ENCODE peak calls at places on chromosomes 16 and 17, in four cellular contexts. K is H1, X is IMR-90, A is K562. S is an unnamed sample.

GRCh38 chr17:19371259-19372003 is 6.9 kb upstream of the MAPK7 start:
- DNase-seq in K (no peak), A (no peak), X (no peak), S (no peak)

GRCh38 chr17:30124273-30124796 is 7.7 kb downstream of the NSRP1 start:
- DNase-seq in K (no peak), X (no peak), A (no peak), S (no peak)

GRCh38 chr17:53924530-53925455 is 102.1 kb downstream of the KIF2B start:
- DNase-seq in A (no peak), X (no peak), K (no peak), S (no peak)

GRCh38 chr17:78316867-78317816 is 42.7 kb downstream of the SOCS3 start:
- DNase-seq in X (peak; percentile 71), K (peak; percentile 77), A (peak; percentile 72), S (peak; percentile 43)

GRCh38 chr17:21286066-21286770 is 1.7 kb downstream of the MAP2K3 start:
- DNase-seq in X (peak; percentile 99), K (no peak), A (no peak), S (no peak)

GRCh38 chr17:16950488-16950887 is 21.4 kb downstream of the TNFRSF13B start:
- DNase-seq in K (peak; percentile 33), A (no peak), X (no peak), S (no peak)

GRCh38 chr17:38428643-38429371 is 543 bp downstream of the ARHGAP23 start:
- DNase-seq in K (peak; percentile 70), X (peak; percentile 46), A (no peak), S (no peak)

GRCh38 chr17:55833311-55833710 is 82.5 kb downstream of the PCTP start:
- DNase-seq in K (no peak), X (no peak), A (no peak), S (no peak)

GRCh38 chr17:1467898-1468492 is 12.0 kb upstream of the CRK start:
- DNase-seq in K (no peak), X (no peak), A (no peak), S (no peak)

GRCh38 chr16:89253548-89254287 is 36.2 kb downstream of the ZNF778 start:
- DNase-seq in A (no peak), K (no peak), X (no peak), S (no peak)

GRCh38 chr16:89257281-89257731 is 39.8 kb downstream of the ZNF778 start:
- DNase-seq in K (peak; percentile 67), A (no peak), X (no peak), S (no peak)

GRCh38 chr16:89261691-89262563 is 44.4 kb downstream of the ZNF778 start:
- DNase-seq in X (peak; percentile 13), A (no peak), K (no peak), S (no peak)

GRCh38 chr16:89257757-89258465 is 40.4 kb downstream of the ZNF778 start:
- DNase-seq in X (no peak), A (no peak), K (no peak), S (no peak)

GRCh38 chr16:89256651-89257254 is 39.2 kb downstream of the ZNF778 start:
- DNase-seq in X (peak; percentile 63), K (peak; percentile 84), A (no peak), S (no peak)
- TF ChIP-seq CHD1 in X (no peak), K (no peak), A (no peak), S (no peak)

DNA sequence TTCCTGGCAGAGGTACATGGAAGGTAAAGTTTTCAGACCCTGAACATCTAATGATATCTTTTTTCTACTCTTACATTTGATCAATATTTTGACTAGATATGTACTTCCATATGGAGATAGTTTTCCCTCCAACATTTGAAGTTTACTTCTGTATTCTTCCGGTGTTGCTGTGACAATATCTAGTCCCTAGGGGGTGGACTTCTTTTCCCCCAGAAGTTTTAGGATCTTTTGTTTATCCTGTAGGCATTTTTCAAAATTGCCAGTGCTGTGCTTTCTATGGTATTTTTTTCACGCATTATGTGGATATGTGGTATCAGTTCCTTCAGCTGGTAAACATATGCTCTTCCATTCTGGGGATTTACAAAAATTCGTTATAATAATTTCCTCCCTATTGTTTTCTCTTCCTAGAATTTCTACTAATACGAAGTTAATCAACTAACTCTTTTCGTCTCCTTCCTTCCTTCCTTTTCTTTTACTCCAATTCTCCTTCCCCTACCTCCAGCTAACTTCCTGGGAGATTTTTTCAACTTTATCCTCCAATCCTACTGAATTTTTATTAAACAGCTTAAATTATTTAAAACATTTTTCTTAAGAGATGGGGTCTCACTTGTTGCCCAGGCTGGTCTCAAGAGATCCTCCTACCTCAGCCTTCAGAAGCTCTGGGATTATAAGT is 26.1 kb upstream of the ZNHIT3 start:
- DNase-seq in X (no peak), A (peak; percentile 22), K (no peak), S (no peak)
- TF ChIP-seq CHD1 in X (no peak), A (no peak), K (no peak), S (no peak)

GRCh38 chr16:10081201-10081940 is 100.9 kb downstream of the GRIN2A start:
- DNase-seq in X (no peak), A (no peak), K (no peak), S (no peak)

GRCh38 chr16:10077861-10078260 is 104.4 kb downstream of the GRIN2A start:
- DNase-seq in A (no peak), X (no peak), K (no peak), S (no peak)

GRCh38 chr16:10076037-10076436 is 106.2 kb downstream of the GRIN2A start:
- DNase-seq in K (no peak), X (no peak), A (no peak), S (no peak)

GRCh38 chr16:10080031-10080772 is 102.0 kb downstream of the GRIN2A start:
- DNase-seq in X (no peak), A (no peak), K (no peak), S (no peak)

DNA sequence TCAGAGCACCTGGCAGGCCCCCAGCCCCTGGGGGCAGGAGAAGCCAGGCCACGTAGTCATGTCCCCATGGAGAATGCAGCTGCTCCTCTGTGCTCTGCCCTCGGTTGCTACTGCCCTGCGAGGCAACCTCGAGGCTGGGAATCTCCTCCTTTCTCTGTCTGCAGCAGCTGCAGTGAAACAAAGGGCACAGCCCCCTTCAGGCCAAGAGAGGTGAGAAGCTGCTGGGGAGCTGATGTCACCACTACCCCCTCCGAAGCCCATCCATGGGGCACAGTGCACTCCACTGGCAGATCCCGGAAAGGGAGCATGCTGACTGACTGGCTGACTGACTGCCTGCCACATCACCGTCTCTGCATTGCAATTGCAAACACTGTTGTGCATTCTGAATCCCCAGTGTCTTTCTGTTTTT is 103.7 kb downstream of the GRIN2A start:
- DNase-seq in K (peak; percentile 59), A (no peak), X (no peak), S (no peak)
- TF ChIP-seq CHD1 in K (no peak), A (no peak), X (no peak), S (no peak)

GRCh38 chr17:3636908-3637373 is 381 bp downstream of the CTNS start:
- DNase-seq in K (no peak), A (no peak), X (no peak), S (no peak)
- TF ChIP-seq CHD1 in K (no peak), A (no peak), X (no peak), S (no peak)

GRCh38 chr16:88784074-88784855 is 755 bp downstream of the PIEZO1 start:
- DNase-seq in K (peak; percentile 83), X (peak; percentile 72), A (peak; percentile 79), S (no peak)

GRCh38 chr16:88783391-88784073 is 1.5 kb downstream of the PIEZO1 start:
- DNase-seq in A (no peak), K (no peak), X (peak; percentile 33), S (no peak)

GRCh38 chr16:88781140-88782077 is 3.6 kb downstream of the PIEZO1 start:
- DNase-seq in K (no peak), X (no peak), A (peak; percentile 50), S (no peak)

GRCh38 chr16:88784856-88785105 is 239 bp downstream of the PIEZO1 start:
- DNase-seq in A (no peak), K (no peak), X (no peak), S (no peak)

GRCh38 chr16:88782454-88783390 is 2.3 kb downstream of the PIEZO1 start:
- DNase-seq in X (peak; percentile 84), A (peak; percentile 58), K (no peak), S (no peak)
- TF ChIP-seq CHD1 in X (no peak), A (no peak), K (no peak), S (no peak)

DNA sequence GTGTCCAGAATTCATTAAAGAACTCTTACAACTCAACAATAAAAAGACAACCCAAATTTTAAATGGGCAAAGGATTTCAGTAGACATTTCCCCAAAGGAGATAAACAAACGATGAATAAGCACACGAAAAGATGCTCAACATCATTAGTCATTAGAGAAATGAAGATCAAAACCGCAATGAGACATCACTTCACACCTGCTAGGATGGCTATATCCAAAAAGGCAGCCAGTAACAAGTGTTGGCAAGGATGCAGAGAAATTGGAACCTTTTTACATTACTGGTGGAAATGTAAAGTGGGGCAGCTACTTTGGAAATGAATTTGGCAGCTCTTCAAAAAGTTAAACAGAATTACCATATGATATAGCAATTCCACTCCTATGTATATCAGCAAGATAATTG is 42.0 kb downstream of the PITPNM3 start:
- DNase-seq in X (no peak), K (no peak), A (no peak), S (no peak)
- TF ChIP-seq CHD1 in X (no peak), K (no peak), A (no peak), S (no peak)

GRCh38 chr16:78879046-78879445 is 721.5 kb downstream of the MAF start:
- DNase-seq in A (no peak), K (no peak), X (no peak), S (no peak)

GRCh38 chr16:78884199-78884598 is 716.3 kb downstream of the MAF start:
- DNase-seq in A (no peak), K (no peak), X (no peak), S (no peak)

GRCh38 chr16:78882150-78882549 is 718.4 kb downstream of the MAF start:
- DNase-seq in K (no peak), X (no peak), A (no peak), S (no peak)

GRCh38 chr16:78878570-78878969 is 722.0 kb downstream of the MAF start:
- DNase-seq in K (no peak), A (no peak), X (no peak), S (no peak)

DNA sequence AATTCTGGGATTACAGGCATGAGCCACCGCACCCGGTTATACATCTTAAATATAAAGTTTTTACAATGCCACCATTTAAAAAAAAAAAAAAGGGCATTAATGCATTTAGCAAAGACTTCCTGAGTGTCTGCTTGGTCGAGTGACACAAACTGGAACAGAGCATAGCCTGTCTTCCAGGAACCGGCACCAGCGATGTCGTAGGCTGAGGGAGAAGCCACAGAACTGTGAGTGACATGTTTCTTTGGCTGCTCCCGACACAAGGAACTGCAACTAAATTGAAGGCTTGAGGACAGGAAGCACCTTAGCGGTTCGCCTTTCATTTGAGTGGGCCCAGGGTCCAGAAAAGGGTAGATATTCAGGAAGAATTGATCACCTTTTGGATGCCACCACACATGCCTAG is 717.8 kb downstream of the MAF start:
- DNase-seq in K (no peak), A (no peak), X (no peak), S (no peak)
- TF ChIP-seq CHD1 in K (no peak), A (no peak), X (no peak), S (no peak)

GRCh38 chr17:40720904-40721303 is 17.4 kb upstream of the KRT24 start:
- DNase-seq in K (no peak), A (no peak), X (no peak), S (no peak)

GRCh38 chr17:40717776-40718175 is 14.2 kb upstream of the KRT24 start:
- DNase-seq in X (no peak), K (no peak), A (no peak), S (no peak)

GRCh38 chr17:40722146-40722720 is 18.7 kb upstream of the KRT24 start:
- DNase-seq in K (no peak), X (no peak), A (no peak), S (no peak)

GRCh38 chr17:40714473-40714872 is 10.9 kb upstream of the KRT24 start:
- DNase-seq in K (no peak), X (no peak), A (no peak), S (no peak)

GRCh38 chr17:40718904-40719303 is 15.4 kb upstream of the KRT24 start:
- DNase-seq in X (no peak), K (no peak), A (no peak), S (no peak)
- TF ChIP-seq CHD1 in X (no peak), K (no peak), A (no peak), S (no peak)